ENCODE peak calls at places on chromosomes 12 and 14, in five cellular contexts. K is HEK293T, U is NCI-H345, L is CMK, J is mucosa of descending colon. T is an unnamed sample.

GRCh38 chr14:46344327-46344937 is 307.1 kb downstream of the RPL10L start:
- DNase-seq in U (peak; percentile 38), L (no peak), J (peak; percentile 16), K (peak; percentile 27), T (peak; percentile 25)

GRCh38 chr12:116697305-116698130 is 40.4 kb downstream of the SPRING1 start:
- DNase-seq in U (peak; percentile 80), L (no peak), J (peak; percentile 37), K (peak; percentile 55), T (no peak)

GRCh38 chr12:78964521-78964920 is 99.9 kb downstream of the SYT1 start:
- DNase-seq in K (no peak), L (no peak), U (no peak), J (no peak), T (no peak)

GRCh38 chr14:106788534-106788933 is 1262.2 kb downstream of the TMEM121 start:
- DNase-seq in U (no peak), J (no peak), L (no peak), K (no peak), T (no peak)

GRCh38 chr12:7751394-7751793 is 4.2 kb upstream of the CLEC4C start:
- DNase-seq in U (no peak), L (no peak), K (no peak), J (no peak), T (no peak)

GRCh38 chr14:28766505-28767238 is at the start of gene FOXG1:
- DNase-seq in K (peak; percentile 83), U (peak; percentile 97), J (no peak), L (no peak), T (peak; percentile 99)

GRCh38 chr12:77724367-77724957 is 106.2 kb upstream of the NAV3 start:
- DNase-seq in L (no peak), J (peak; percentile 4), U (peak; percentile 51), K (peak; percentile 27), T (peak; percentile 81)

GRCh38 chr12:26153421-26154154 is 28.8 kb upstream of the BHLHE41 start:
- DNase-seq in J (no peak), U (no peak), L (no peak), K (no peak), T (no peak)

GRCh38 chr12:124992874-124993567 is 424 bp upstream of the BRI3BP start:
- DNase-seq in L (peak; percentile 91), J (peak; percentile 89), U (peak; percentile 95), K (peak; percentile 75), T (peak; percentile 86)

GRCh38 chr12:50882563-50882962 is 39.8 kb downstream of the TMPRSS12 start:
- DNase-seq in J (no peak), L (no peak), U (no peak), K (no peak), T (no peak)

GRCh38 chr14:77122555-77123125 is 19.0 kb downstream of the ZDHHC22 start:
- DNase-seq in K (no peak), J (peak; percentile 21), U (no peak), L (no peak), T (no peak)

GRCh38 chr12:28622416-28622815 is 432.2 kb downstream of the CCDC91 start:
- DNase-seq in J (no peak), L (no peak), K (no peak), U (no peak), T (no peak)

GRCh38 chr12:125343649-125344048 is 278.4 kb downstream of the AACS start:
- DNase-seq in U (no peak), J (no peak), K (no peak), L (no peak), T (no peak)

GRCh38 chr12:130263025-130263424 is 74.7 kb upstream of the PIWIL1 start:
- DNase-seq in K (no peak), L (no peak), J (no peak), U (no peak), T (no peak)

GRCh38 chr12:94174576-94174975 is 26.2 kb downstream of the PLXNC1 start:
- DNase-seq in L (no peak), J (peak; percentile 55), K (no peak), U (no peak), T (no peak)

GRCh38 chr12:132566551-132567131 is 43.7 kb downstream of the LRCOL1 start:
- DNase-seq in J (no peak), L (no peak), U (no peak), K (no peak), T (no peak)

GRCh38 chr12:100826323-100826722 is 31.7 kb downstream of the ANO4 start:
- DNase-seq in U (no peak), L (no peak), K (peak; percentile 16), J (peak; percentile 77), T (no peak)

GRCh38 chr14:83342590-83342989 is 1808.9 kb upstream of the SEL1L start:
- DNase-seq in J (peak; percentile 1), U (no peak), K (no peak), L (no peak), T (no peak)

GRCh38 chr14:75440733-75441474 is 13.1 kb downstream of the JDP2 start:
- DNase-seq in K (no peak), L (no peak), J (no peak), U (no peak), T (no peak)

GRCh38 chr12:71201136-71201679 is 43.4 kb upstream of the TSPAN8 start:
- DNase-seq in U (peak; percentile 75), K (no peak), L (no peak), J (no peak), T (peak; percentile 3)

GRCh38 chr14:56731187-56731586 is 79.1 kb downstream of the OTX2 start:
- DNase-seq in K (no peak), L (no peak), J (no peak), U (no peak), T (no peak)